ENCODE peak calls at places on chromosomes 3 and 15, in four cellular contexts. B, R, Y and I are unnamed samples.

GRCh38 chr15:82045179-82045891 is 483 bp downstream of the MEX3B start:
- DNase-seq in B (peak; percentile 52), R (peak; percentile 29), Y (peak; percentile 85), I (no peak)

GRCh38 chr3:141280086-141280485 is 48.5 kb downstream of the PXYLP1 start:
- DNase-seq in B (peak; percentile 19), R (no peak), Y (no peak), I (no peak)

GRCh38 chr3:66115858-66116654 is 77.3 kb upstream of the MAGI1 start:
- DNase-seq in B (peak; percentile 94), R (no peak), Y (no peak), I (peak; percentile 81)

GRCh38 chr3:161148832-161149475 is 43.8 kb upstream of the B3GALNT1 start:
- DNase-seq in B (peak; percentile 16), R (no peak), Y (no peak), I (no peak)

GRCh38 chr15:52337198-52337853 is 41.7 kb upstream of the MYO5C start:
- DNase-seq in B (peak; percentile 81), R (no peak), Y (no peak), I (no peak)

GRCh38 chr3:113223831-113224240 is 12.5 kb downstream of the BOC start:
- DNase-seq in B (no peak), R (no peak), Y (peak; percentile 79), I (no peak)

GRCh38 chr15:45612790-45613415 is 21.9 kb upstream of the SQOR start:
- DNase-seq in B (peak; percentile 67), R (no peak), Y (no peak), I (no peak)

GRCh38 chr3:142270407-142270806 is 45.0 kb upstream of the GK5 start:
- DNase-seq in B (no peak), R (no peak), Y (no peak), I (no peak)

GRCh38 chr3:158443632-158444031 is 127.4 kb upstream of the MLF1 start:
- DNase-seq in B (no peak), R (no peak), Y (no peak), I (no peak)

GRCh38 chr15:69016021-69016595 is 1.6 kb downstream of the NOX5 start:
- DNase-seq in B (no peak), R (no peak), Y (no peak), I (peak; percentile 27)

GRCh38 chr15:78398076-78398825 is 39.8 kb upstream of the IREB2 start:
- DNase-seq in B (no peak), R (no peak), Y (no peak), I (no peak)

GRCh38 chr3:145902166-145902565 is 258.8 kb downstream of the PLOD2 start:
- DNase-seq in B (no peak), R (no peak), Y (no peak), I (no peak)

GRCh38 chr3:140177943-140178342 is 243.0 kb downstream of the CLSTN2 start:
- DNase-seq in B (no peak), R (no peak), Y (no peak), I (no peak)

GRCh38 chr3:187325632-187326031 is 34.1 kb upstream of the MASP1 start:
- DNase-seq in B (no peak), R (no peak), Y (no peak), I (no peak)

GRCh38 chr3:184372296-184372821 is 5.6 kb downstream of the THPO start:
- DNase-seq in B (no peak), R (no peak), Y (no peak), I (no peak)

GRCh38 chr3:99920530-99921376 is 103.1 kb downstream of the CMSS1 start:
- DNase-seq in B (peak; percentile 18), R (no peak), Y (no peak), I (peak; percentile 83)

GRCh38 chr3:134601539-134602439 is 49.0 kb downstream of the KY start:
- DNase-seq in B (peak; percentile 52), R (peak; percentile 40), Y (no peak), I (peak; percentile 63)